ENCODE peak calls at places on chromosomes 1 and 21, in nine cellular contexts. Z, P, U, R, V, L, Y, T and B are unnamed samples.

GRCh38 chr1:156435551-156436318 is 64.8 kb downstream of the MEF2D start:
- DNase-seq in Z (no peak), P (no peak), U (no peak), R (no peak), V (no peak), L (peak; percentile 45), Y (no peak), T (no peak), B (no peak)

GRCh38 chr1:10610901-10611600 is 136.3 kb downstream of the PEX14 start:
- DNase-seq in Z (no peak), P (peak; percentile 21), U (peak; percentile 39), R (no peak), V (no peak), L (no peak), Y (no peak), T (no peak), B (no peak)

GRCh38 chr1:202479630-202480029 is 131.1 kb downstream of the PPP1R12B start:
- DNase-seq in Z (no peak), P (no peak), U (no peak), R (no peak), V (no peak), L (no peak), Y (no peak), T (no peak), B (no peak)

GRCh38 chr1:24704411-24705259 is 40.6 kb upstream of the CLIC4 start:
- DNase-seq in Z (no peak), P (peak; percentile 90), U (peak; percentile 97), R (no peak), V (no peak), L (peak; percentile 68), Y (no peak), T (no peak), B (no peak)

GRCh38 chr1:230682274-230682673 is 31.6 kb downstream of the AGT start:
- DNase-seq in Z (no peak), P (peak; percentile 7), U (no peak), R (no peak), V (no peak), L (no peak), Y (no peak), T (no peak), B (no peak)

GRCh38 chr1:19006000-19006399 is 49.5 kb upstream of the IFFO2 start:
- DNase-seq in Z (no peak), P (no peak), U (no peak), R (no peak), V (no peak), L (no peak), Y (no peak), T (no peak), B (no peak)

GRCh38 chr1:44713321-44713781 is 17.6 kb downstream of the RNU5D-1 start:
- DNase-seq in Z (no peak), P (no peak), U (no peak), R (no peak), V (no peak), L (no peak), Y (peak; percentile 74), T (no peak), B (no peak)

GRCh38 chr1:220710333-220710732 is 20.2 kb downstream of the C1orf115 start:
- DNase-seq in Z (no peak), P (no peak), U (no peak), R (no peak), V (no peak), L (no peak), Y (no peak), T (no peak), B (no peak)

GRCh38 chr1:245091818-245092637 is 62.8 kb upstream of the KIF26B start:
- DNase-seq in Z (peak; percentile 90), P (peak; percentile 98), U (peak; percentile 98), R (peak; percentile 48), V (peak; percentile 86), L (peak; percentile 92), Y (no peak), T (no peak), B (peak; percentile 89)

GRCh38 chr1:167938083-167938482 is 1.2 kb upstream of the MPC2 start:
- DNase-seq in Z (no peak), P (no peak), U (no peak), R (no peak), V (no peak), L (no peak), Y (no peak), T (no peak), B (no peak)

GRCh38 chr1:233885196-233886028 is 19.1 kb upstream of the SLC35F3 start:
- DNase-seq in Z (no peak), P (peak; percentile 56), U (no peak), R (no peak), V (no peak), L (no peak), Y (no peak), T (no peak), B (no peak)

GRCh38 chr1:77218477-77219165 is 609 bp downstream of the PIGK start:
- DNase-seq in Z (no peak), P (no peak), U (peak; percentile 45), R (no peak), V (no peak), L (peak; percentile 50), Y (no peak), T (no peak), B (no peak)

GRCh38 chr1:37925316-37925715 is 21.5 kb downstream of the INPP5B start:
- DNase-seq in Z (no peak), P (no peak), U (no peak), R (no peak), V (no peak), L (no peak), Y (no peak), T (no peak), B (no peak)

DNA sequence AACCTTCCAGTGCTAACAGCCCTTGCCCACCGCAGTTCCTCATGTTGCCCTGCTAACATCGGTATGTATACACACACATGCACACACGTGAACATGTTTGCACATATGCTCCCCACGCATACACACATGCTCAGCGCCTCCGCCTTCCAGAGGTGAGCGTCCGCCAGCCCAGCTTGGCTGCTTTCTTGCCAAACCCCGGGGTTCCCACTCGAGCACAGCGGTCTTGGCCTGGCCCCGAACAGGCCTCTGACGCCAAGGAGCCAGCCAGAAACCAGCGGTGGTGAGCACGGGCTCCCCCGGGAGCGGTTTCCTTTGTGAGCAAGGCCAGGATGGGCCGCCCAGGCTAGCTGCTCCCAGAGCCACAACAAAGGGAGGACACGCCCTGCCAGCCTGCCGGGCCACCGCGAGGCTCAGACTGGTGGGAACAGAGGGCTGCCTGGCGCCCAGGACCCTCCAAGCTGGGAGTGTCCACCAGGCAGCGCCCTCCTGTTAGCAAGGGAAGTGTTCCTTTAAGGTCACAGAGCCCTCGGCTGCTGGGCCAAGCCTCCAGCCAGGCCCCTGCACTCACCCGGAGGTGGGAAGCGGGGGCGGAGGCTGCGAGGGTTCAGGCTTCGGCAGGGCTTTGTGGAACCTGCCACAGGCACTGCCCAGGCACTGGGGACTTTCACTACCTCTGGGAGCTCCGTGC is 65.4 kb downstream of the ALPL start:
- DNase-seq in Z (no peak), P (peak; percentile 85), U (peak; percentile 87), R (no peak), V (no peak), L (peak; percentile 17), Y (no peak), T (no peak), B (no peak)
- H3K4me3 ChIP-seq in Z (no peak overlapping the region), P (no peak overlapping the region), U (no peak overlapping the region), R (no peak overlapping the region), V (no peak overlapping the region), L (no peak overlapping the region), Y (no peak overlapping the region), T (no peak overlapping the region), B (no peak overlapping the region)

DNA sequence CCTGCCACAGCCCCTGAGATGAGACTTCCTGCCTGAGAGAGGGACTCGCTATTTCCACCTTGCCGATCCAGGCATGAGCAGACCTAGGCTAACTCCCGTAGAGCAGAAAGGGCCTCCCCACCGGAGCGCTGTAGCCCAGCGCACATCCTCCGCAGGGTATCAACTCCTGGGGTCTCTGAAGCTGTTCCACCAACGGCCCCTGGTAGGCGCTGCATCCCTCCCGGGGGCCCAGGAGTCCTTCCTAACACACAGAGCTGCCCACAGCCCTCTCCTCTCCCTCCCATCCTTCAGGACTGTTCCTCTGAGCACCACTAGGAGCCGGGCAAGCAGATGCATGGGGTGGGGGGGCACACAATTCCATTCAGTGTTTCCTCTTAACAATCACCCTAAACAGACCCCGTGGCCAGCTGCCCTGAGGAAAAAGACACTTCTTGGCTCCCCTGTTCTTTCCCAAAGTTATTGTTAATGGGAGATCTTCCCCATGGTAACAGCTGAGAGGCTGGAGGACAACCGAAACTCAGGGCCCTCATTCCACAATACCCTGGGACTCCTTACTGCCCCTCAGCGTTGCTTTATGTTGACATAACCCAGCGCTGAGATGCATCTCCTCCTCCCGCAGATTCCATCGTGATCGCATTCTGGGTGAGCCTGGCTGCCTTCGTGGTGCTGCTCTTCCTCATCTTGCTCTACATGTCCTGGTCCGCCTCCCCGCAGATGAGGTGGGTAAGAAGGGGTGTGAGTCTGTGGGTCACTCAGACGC is 7.5 kb downstream of the MRAP start:
- DNase-seq in Z (no peak), P (peak; percentile 7), U (no peak), R (no peak), V (no peak), L (peak; percentile 13), Y (no peak), T (no peak), B (no peak)
- TF ChIP-seq CTCF in Z (no peak), P (peak; percentile 43), U (peak; percentile 34), R (no peak), V (no peak), L (no peak), Y (peak; percentile 5), T (no peak), B (no peak)

DNA sequence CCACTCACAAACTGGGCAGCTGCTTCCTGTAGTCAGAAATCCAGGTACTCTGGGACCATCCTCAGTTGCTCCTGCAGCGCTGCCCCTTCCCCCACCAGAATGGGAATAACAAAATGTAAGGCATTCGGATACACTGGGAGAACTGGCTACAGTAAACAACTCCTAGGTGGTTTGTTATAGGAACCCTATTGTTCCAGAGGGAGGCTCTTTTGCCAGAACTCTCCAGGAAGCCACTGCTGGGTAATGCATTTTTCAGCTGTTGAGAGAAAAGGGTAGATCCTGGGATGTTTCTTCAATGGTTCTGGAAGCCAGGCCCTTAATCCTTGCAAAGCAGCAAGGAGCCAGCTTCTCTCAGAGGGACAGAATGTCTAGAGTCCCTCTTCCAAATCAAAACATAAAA is 29.2 kb downstream of the PLPP3 start:
- DNase-seq in Z (no peak), P (peak; percentile 31), U (no peak), R (no peak), V (no peak), L (no peak), Y (no peak), T (no peak), B (no peak)
- H3K4me3 ChIP-seq in Z (no peak overlapping the region), P (no peak overlapping the region), U (no peak overlapping the region), R (no peak overlapping the region), V (no peak overlapping the region), L (no peak overlapping the region), Y (no peak overlapping the region), T (no peak overlapping the region), B (no peak overlapping the region)

DNA sequence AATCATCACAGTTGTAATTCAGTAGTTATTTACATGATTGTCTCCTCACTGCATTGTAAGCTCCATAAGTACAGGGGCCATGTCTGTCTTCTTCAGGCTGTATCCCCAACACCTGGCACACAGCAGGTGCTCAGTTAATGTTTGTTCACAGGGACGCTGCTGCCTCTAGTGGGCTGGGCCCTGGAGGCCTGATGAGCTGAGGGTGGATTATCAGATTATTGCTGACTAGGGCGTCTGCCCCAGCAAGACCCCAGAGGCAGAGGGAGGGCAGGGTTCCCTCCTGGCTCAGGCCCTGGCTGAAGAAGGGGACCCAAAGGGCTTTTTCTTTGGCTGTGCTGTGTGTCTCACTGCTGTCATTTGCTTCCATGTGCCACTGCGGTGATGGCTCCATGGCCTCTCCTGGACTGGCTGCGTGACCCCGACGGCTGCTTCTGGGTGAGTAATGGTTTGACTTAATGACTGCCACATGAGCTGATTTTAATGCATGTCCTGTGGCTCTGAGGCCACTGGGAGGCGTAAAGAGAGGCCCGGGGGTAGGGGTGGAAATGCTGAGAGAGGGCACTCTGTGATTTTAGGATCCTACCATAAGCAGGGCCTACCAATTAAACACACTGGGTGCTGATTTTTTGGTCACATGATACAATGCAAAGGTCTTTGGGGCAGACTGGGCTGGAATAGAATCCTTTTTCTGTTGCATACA is 20.8 kb upstream of the EPB41 start:
- DNase-seq in Z (no peak), P (no peak), U (peak; percentile 28), R (no peak), V (no peak), L (peak; percentile 93), Y (peak; percentile 35), T (no peak), B (peak; percentile 22)
- TF ChIP-seq CTCF in Z (peak; percentile 51), P (peak; percentile 46), U (peak; percentile 27), R (no peak), V (peak; percentile 44), L (peak; percentile 67), Y (peak; percentile 43), T (no peak), B (peak; percentile 74)